ENCODE peak calls at places on chromosome 4, in nine cellular contexts. M is uterus, R is A549, C is right atrium auricular region, K is suprapubic skin, J is cardiac muscle cell, U is HCT116, E is GM12878, W is PC-3. A is an unnamed sample.

GRCh38 chr4:139420652-139421051 is 33.3 kb upstream of the RAB33B start:
- DNase-seq in M (no peak), C (no peak), U (no peak), J (no peak), E (no peak), R (no peak), W (no peak), K (no peak), A (no peak)

GRCh38 chr4:98932539-98932938 is 3.6 kb upstream of the EIF4E start:
- DNase-seq in W (peak; percentile 40), K (no peak), C (no peak), E (no peak), U (no peak), M (no peak), R (no peak), J (no peak), A (no peak)

GRCh38 chr4:17494258-17494657 is 17.6 kb downstream of the QDPR start:
- DNase-seq in K (no peak), C (no peak), E (no peak), U (no peak), J (peak; percentile 66), W (peak; percentile 37), M (peak; percentile 22), R (peak; percentile 6), A (no peak)

GRCh38 chr4:153364061-153364460 is 19.6 kb downstream of the MND1 start:
- DNase-seq in C (no peak), K (no peak), W (no peak), E (no peak), M (no peak), U (no peak), J (peak; percentile 42), R (no peak), A (no peak)

GRCh38 chr4:34766935-34767859 is 1477.1 kb downstream of the ARAP2 start:
- DNase-seq in R (no peak), W (peak; percentile 24), J (no peak), M (no peak), U (no peak), E (no peak), K (no peak), C (no peak), A (no peak)

GRCh38 chr4:126395661-126396060 is 1080.9 kb downstream of the FAT4 start:
- DNase-seq in J (no peak), E (no peak), M (no peak), U (no peak), C (no peak), W (no peak), R (no peak), K (no peak), A (no peak)

GRCh38 chr4:1345905-1346780 is 865 bp upstream of the UVSSA start:
- DNase-seq in W (peak; percentile 33), K (no peak), C (peak; percentile 61), R (peak; percentile 24), E (no peak), M (peak; percentile 59), J (peak; percentile 57), U (no peak), A (no peak)

GRCh38 chr4:4921077-4921476 is 61.6 kb downstream of the MSX1 start:
- DNase-seq in E (no peak), R (no peak), M (no peak), W (no peak), U (no peak), C (no peak), J (no peak), K (no peak), A (no peak)

GRCh38 chr4:85913925-85914694 is 439.2 kb downstream of the ARHGAP24 start:
- DNase-seq in E (no peak), M (no peak), W (peak; percentile 4), J (no peak), C (no peak), U (no peak), K (no peak), R (no peak), A (no peak)

GRCh38 chr4:88786011-88786410 is 88.4 kb upstream of the NAP1L5 start:
- DNase-seq in W (no peak), M (no peak), E (no peak), C (no peak), U (no peak), K (no peak), R (no peak), J (no peak), A (no peak)

GRCh38 chr4:128379860-128380259 is 92.2 kb upstream of the PGRMC2 start:
- DNase-seq in E (no peak), R (peak; percentile 31), W (peak; percentile 44), J (peak; percentile 61), U (no peak), K (no peak), C (no peak), M (no peak), A (peak; percentile 42)

GRCh38 chr4:187840814-187841213 is 154.8 kb upstream of the ZFP42 start:
- DNase-seq in K (no peak), C (no peak), E (no peak), W (peak; percentile 2), R (no peak), U (no peak), M (no peak), J (no peak), A (no peak)

GRCh38 chr4:1767058-1767769 is 25.9 kb upstream of the FGFR3 start:
- DNase-seq in W (no peak), K (no peak), C (no peak), J (peak; percentile 44), M (no peak), R (no peak), U (no peak), E (no peak), A (no peak)

GRCh38 chr4:78247541-78248285 is 190.6 kb downstream of the FRAS1 start:
- DNase-seq in M (no peak), K (no peak), C (no peak), R (no peak), U (no peak), E (no peak), J (no peak), W (no peak), A (no peak)

GRCh38 chr4:6372649-6373525 is 99.5 kb downstream of the PPP2R2C start:
- DNase-seq in U (peak; percentile 54), E (peak; percentile 5), M (no peak), W (peak; percentile 38), J (peak; percentile 31), C (no peak), R (peak; percentile 57), K (no peak), A (no peak)

GRCh38 chr4:3836802-3837601 is 70.8 kb downstream of the ADRA2C start:
- DNase-seq in W (no peak), C (no peak), U (peak; percentile 7), R (no peak), E (no peak), J (no peak), K (no peak), M (no peak), A (no peak)

GRCh38 chr4:76067652-76068286 is 6.7 kb upstream of the ART3 start:
- DNase-seq in W (peak; percentile 80), J (peak; percentile 83), C (peak; percentile 74), U (peak; percentile 59), E (no peak), R (peak; percentile 52), M (peak; percentile 59), K (no peak), A (peak; percentile 81)

GRCh38 chr4:137993232-137993631 is 248.9 kb downstream of the SLC7A11 start:
- DNase-seq in M (no peak), C (no peak), K (no peak), J (no peak), R (no peak), U (no peak), W (peak; percentile 83), E (no peak), A (no peak)

GRCh38 chr4:72418458-72418857 is 150.6 kb downstream of the ADAMTS3 start:
- DNase-seq in C (no peak), E (no peak), M (peak; percentile 50), K (no peak), W (peak; percentile 90), R (no peak), J (peak; percentile 86), U (no peak), A (peak; percentile 45)

GRCh38 chr4:185914583-185915199 is 102.7 kb upstream of the SORBS2 start:
- DNase-seq in C (no peak), M (no peak), K (no peak), W (no peak), R (no peak), U (no peak), E (no peak), J (peak; percentile 53), A (no peak)

GRCh38 chr4:150078041-150078995 is at the start of gene DCLK2:
- DNase-seq in J (peak; percentile 97), U (peak; percentile 21), M (peak; percentile 90), K (peak; percentile 82), W (peak; percentile 50), C (peak; percentile 64), R (peak; percentile 55), E (no peak), A (peak; percentile 88)

GRCh38 chr4:76192221-76192620 is 21.4 kb downstream of the SCARB2 start:
- DNase-seq in M (no peak), C (no peak), U (no peak), E (no peak), J (no peak), K (no peak), R (no peak), W (no peak), A (no peak)

GRCh38 chr4:10096976-10097330 is 19.6 kb downstream of the WDR1 start:
- DNase-seq in U (no peak), E (no peak), J (no peak), K (no peak), W (no peak), M (no peak), C (no peak), R (no peak), A (no peak)
- H3K4me1 ChIP-seq in U (peaks cover 70% of the 10 kb centered on the region), E (peaks cover 40% of the 10 kb centered on the region), J (peaks cover 67% of the 10 kb centered on the region), K (peaks cover 94% of the 10 kb centered on the region), W (peaks cover 45% of the 10 kb centered on the region), M (peaks cover 16% of the 10 kb centered on the region), C (no peaks in the 10 kb centered on the region), R (peaks cover 26% of the 10 kb centered on the region), A (peaks cover 83% of the 10 kb centered on the region)

DNA sequence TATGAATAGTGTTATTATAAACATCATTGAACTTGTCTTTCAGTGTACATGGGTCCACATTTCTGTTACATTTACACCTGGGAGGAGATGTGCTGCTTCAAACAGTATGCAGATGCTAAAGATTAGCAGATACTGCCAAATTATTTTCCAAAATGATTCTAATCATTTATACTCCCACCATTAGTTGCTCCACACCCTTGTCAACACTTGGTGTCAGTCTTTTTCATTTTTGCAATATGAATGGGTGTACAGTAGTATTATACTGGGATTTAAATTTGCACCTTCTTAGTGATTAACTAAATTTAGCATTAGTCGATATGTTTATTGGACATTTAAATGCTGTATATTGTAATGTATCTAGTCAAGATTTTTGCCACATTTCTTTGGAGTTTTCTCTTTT is 131.6 kb upstream of the GRID2 start:
- DNase-seq in U (no peak), K (no peak), M (no peak), W (peak; percentile 30), C (no peak), R (no peak), E (no peak), J (no peak), A (no peak)
- TF ChIP-seq CTCF in U (no peak), K (no peak), M (no peak), W (peak; percentile 64), C (no peak), R (no peak), E (no peak), J (peak; percentile 34), A (peak; percentile 18)

GRCh38 chr4:57077550-57078311 is 32.5 kb downstream of the IGFBP7 start:
- DNase-seq in J (peak; percentile 83), W (peak; percentile 61), U (no peak), E (no peak), K (no peak), R (no peak), C (no peak), M (no peak), A (no peak)
- H3K4me1 ChIP-seq in J (peaks cover 33% of the 10 kb centered on the region), W (peaks cover 15% of the 10 kb centered on the region), U (peaks cover 44% of the 10 kb centered on the region), E (no peaks in the 10 kb centered on the region), K (peaks cover 51% of the 10 kb centered on the region), R (peaks cover 90% of the 10 kb centered on the region), C (no peaks in the 10 kb centered on the region), M (no peaks in the 10 kb centered on the region), A (peaks cover 70% of the 10 kb centered on the region)

GRCh38 chr4:107037188-107037587 is 1.1 kb upstream of the DKK2 start:
- DNase-seq in U (no peak), W (peak; percentile 4), M (peak; percentile 35), C (peak; percentile 59), J (peak; percentile 53), K (peak; percentile 81), R (no peak), E (no peak), A (no peak)
- TF ChIP-seq CTCF in U (no peak), W (peak; percentile 43), M (no peak), C (peak; percentile 52), J (peak; percentile 73), K (peak; percentile 9), R (no peak), E (peak; percentile 27), A (no peak)